ENCODE peak calls at places on chromosomes 4 and X, in seven cellular contexts. I, T, R, J, G, E and X are unnamed samples.
A peak's percentile ranks its signal among the peaks of the same experiment; 100 is the strongest.

GRCh38 chr4:141417387-141417786 is 196.7 kb downstream of the ZNF330 start:
- DNase-seq in I (no peak), T (no peak), R (no peak), J (no peak), G (no peak), E (no peak), X (no peak)

GRCh38 chrX:19673334-19674040 is 158.2 kb upstream of the MAP3K15 start:
- DNase-seq in I (no peak), T (peak; percentile 86), R (no peak), J (no peak), G (no peak), E (no peak), X (peak; percentile 62)

GRCh38 chrX:73127700-73128241 is 48.5 kb upstream of the PABPC1L2A start:
- DNase-seq in I (no peak), T (no peak), R (no peak), J (peak; percentile 19), G (peak; percentile 12), E (no peak), X (no peak)

GRCh38 chr4:173346074-173346473 is 11.9 kb upstream of the HMGB2 start:
- DNase-seq in I (no peak), T (no peak), R (no peak), J (no peak), G (no peak), E (no peak), X (peak; percentile 35)

GRCh38 chr4:148375581-148375980 is 66.6 kb downstream of the NR3C2 start:
- DNase-seq in I (no peak), T (no peak), R (no peak), J (no peak), G (no peak), E (no peak), X (no peak)

GRCh38 chrX:76183289-76184057 is 10.6 kb downstream of the PBDC1 start:
- DNase-seq in I (no peak), T (no peak), R (no peak), J (no peak), G (no peak), E (no peak), X (peak; percentile 26)

GRCh38 chrX:137878401-137878800 is 312.5 kb downstream of the ZIC3 start:
- DNase-seq in I (no peak), T (no peak), R (no peak), J (no peak), G (no peak), E (no peak), X (no peak)

GRCh38 chr4:79913581-79913980 is 159.4 kb downstream of the ANTXR2 start:
- DNase-seq in I (no peak), T (no peak), R (no peak), J (no peak), G (no peak), E (no peak), X (peak; percentile 34)

GRCh38 chr4:2261110-2261852 is 628 bp downstream of the MXD4 start:
- DNase-seq in I (peak; percentile 80), T (peak; percentile 22), R (peak; percentile 64), J (peak; percentile 76), G (no peak), E (no peak), X (peak; percentile 83)

GRCh38 chrX:75076429-75076828 is 79.7 kb downstream of the ABCB7 start:
- DNase-seq in I (no peak), T (no peak), R (no peak), J (no peak), G (no peak), E (no peak), X (no peak)

GRCh38 chr4:53956454-53956853 is 108.0 kb downstream of the CHIC2 start:
- DNase-seq in I (no peak), T (no peak), R (no peak), J (no peak), G (peak; percentile 32), E (no peak), X (no peak)

GRCh38 chrX:40326186-40326965 is 228.6 kb upstream of the BCOR start:
- DNase-seq in I (no peak), T (no peak), R (no peak), J (no peak), G (no peak), E (no peak), X (no peak)

GRCh38 chrX:10833299-10834169 is 213.1 kb upstream of the MID1 start:
- DNase-seq in I (no peak), T (peak; percentile 38), R (no peak), J (peak; percentile 37), G (no peak), E (no peak), X (no peak)

GRCh38 chrX:29090811-29091210 is 503.6 kb downstream of the IL1RAPL1 start:
- DNase-seq in I (no peak), T (no peak), R (no peak), J (no peak), G (peak; percentile 5), E (peak; percentile 0), X (no peak)

GRCh38 chrX:151384807-151385206 is 12.2 kb upstream of the VMA21 start:
- DNase-seq in I (no peak), T (no peak), R (no peak), J (no peak), G (no peak), E (no peak), X (no peak)

GRCh38 chr4:174214102-174214878 is 69.2 kb downstream of the FBXO8 start:
- DNase-seq in I (no peak), T (no peak), R (no peak), J (no peak), G (no peak), E (no peak), X (no peak)

GRCh38 chr4:15898902-15899301 is 39.6 kb downstream of the FGFBP1 start:
- DNase-seq in I (no peak), T (no peak), R (no peak), J (no peak), G (no peak), E (no peak), X (no peak)

GRCh38 chr4:95363579-95363965 is 185.2 kb downstream of the UNC5C start:
- DNase-seq in I (no peak), T (no peak), R (no peak), J (no peak), G (no peak), E (no peak), X (no peak)

GRCh38 chr4:113760094-113760851 is 1.3 kb downstream of the CAMK2D start:
- DNase-seq in I (no peak), T (peak; percentile 30), R (no peak), J (peak; percentile 9), G (peak; percentile 28), E (peak; percentile 11), X (peak; percentile 12)

GRCh38 chr4:25863347-25863784 is 578 bp upstream of the SEL1L3 start:
- DNase-seq in I (no peak), T (no peak), R (no peak), J (no peak), G (no peak), E (no peak), X (no peak)

GRCh38 chr4:101348367-101348827 is 1.1 kb upstream of the PPP3CA start:
- DNase-seq in I (no peak), T (peak; percentile 6), R (no peak), J (peak; percentile 44), G (no peak), E (no peak), X (peak; percentile 36)

GRCh38 chrX:40550069-40550468 is 30.7 kb upstream of the ATP6AP2 start:
- DNase-seq in I (no peak), T (no peak), R (no peak), J (no peak), G (peak; percentile 54), E (no peak), X (no peak)